ENCODE peak calls at places on chromosomes 16 and 17, in seven cellular contexts. P is body of pancreas; L is heart left ventricle; J is neuronal stem cell; O is CD8-positive, alpha-beta memory T cell; M is ovary; K is ascending aorta. R is an unnamed sample. For H3K4me1 and H3K36me3, the result is how much of the 10 kb centered on the place peaks cover.

GRCh38 chr16:2950400-2950724 is 13.7 kb upstream of the KREMEN2 start:
- DNase-seq in K (no peak), L (no peak), J (no peak), O (no peak), M (no peak), P (no peak), R (no peak)

GRCh38 chr17:36949461-36949927 is 740 bp downstream of the AATF start:
- DNase-seq in P (no peak), O (no peak), M (no peak), K (no peak), L (no peak), J (no peak), R (no peak)

GRCh38 chr17:49518346-49519078 is 23.4 kb downstream of the NGFR start:
- DNase-seq in O (no peak), M (no peak), P (no peak), L (no peak), J (no peak), K (no peak), R (no peak)

GRCh38 chr17:52517176-52517575 is 358.7 kb upstream of the CA10 start:
- DNase-seq in M (no peak), J (no peak), K (no peak), P (no peak), O (no peak), L (no peak), R (no peak)

GRCh38 chr17:16980813-16981731 is 9.2 kb upstream of the TNFRSF13B start:
- DNase-seq in O (no peak), M (no peak), P (no peak), K (no peak), J (no peak), L (no peak), R (no peak)

GRCh38 chr16:16158741-16159374 is 64.4 kb downstream of the ABCC6 start:
- DNase-seq in J (no peak), L (no peak), O (no peak), P (no peak), M (no peak), K (no peak), R (no peak)

GRCh38 chr16:53558665-53559064 is 55.7 kb upstream of the AKTIP start:
- DNase-seq in J (no peak), L (no peak), M (no peak), P (no peak), K (no peak), O (no peak), R (no peak)

GRCh38 chr17:4161560-4162221 is 18.7 kb downstream of the CYB5D2 start:
- DNase-seq in K (no peak), L (no peak), P (no peak), J (no peak), O (no peak), M (no peak), R (no peak)

GRCh38 chr16:67943619-67944503 is at the start of gene LCAT:
- DNase-seq in P (no peak), J (no peak), O (no peak), M (peak), K (peak), L (peak), R (no peak)

GRCh38 chr17:75875940-75876189 is 2.5 kb downstream of the TRIM47 start:
- DNase-seq in P (no peak), M (no peak), K (no peak), O (no peak), L (no peak), J (no peak), R (no peak)

GRCh38 chr17:27588354-27588753 is 42.6 kb upstream of the LGALS9 start:
- DNase-seq in M (no peak), K (no peak), O (peak), P (no peak), J (no peak), L (no peak), R (no peak)

GRCh38 chr16:68289621-68290329 is 21.0 kb downstream of the SLC7A6OS start:
- DNase-seq in J (no peak), O (peak), M (no peak), K (no peak), P (no peak), L (no peak), R (peak)

GRCh38 chr17:3923466-3924190 is 7.4 kb upstream of the P2RX1 start:
- DNase-seq in J (no peak), M (no peak), K (no peak), P (no peak), O (no peak), L (no peak), R (no peak)

GRCh38 chr17:80652751-80653330 is 108.2 kb downstream of the RPTOR start:
- DNase-seq in L (no peak), O (no peak), J (no peak), K (no peak), P (no peak), M (no peak), R (no peak)
- H3K27ac ChIP-seq in L (no peak), O (no peak), J (no peak), K (no peak), P (no peak), M (no peak), R (no peak)

GRCh38 chr17:77473615-77474226 is 333.0 kb downstream of the SEC14L1 start:
- DNase-seq in M (no peak), P (no peak), L (no peak), O (no peak), J (no peak), K (no peak), R (no peak)
- H3K4me1 ChIP-seq in M (half or more), P (half or more), L (half or more), O (half or more), J (half or more), K (under half), R (half or more)

GRCh38 chr16:87845213-87845612 is 24.1 kb downstream of the SLC7A5 start:
- DNase-seq in P (no peak), J (no peak), L (no peak), K (no peak), M (no peak), O (no peak), R (no peak)

GRCh38 chr16:87847785-87848675 is 21.3 kb downstream of the SLC7A5 start:
- DNase-seq in M (no peak), P (peak), L (no peak), O (no peak), K (no peak), J (no peak), R (no peak)

GRCh38 chr16:87845807-87846619 is 23.3 kb downstream of the SLC7A5 start:
- DNase-seq in L (peak), J (no peak), M (no peak), K (no peak), O (no peak), P (no peak), R (no peak)

GRCh38 chr16:87847467-87847784 is 21.9 kb downstream of the SLC7A5 start:
- DNase-seq in J (no peak), P (no peak), O (no peak), K (no peak), M (no peak), L (no peak), R (no peak)

GRCh38 chr16:87846705-87847466 is 22.4 kb downstream of the SLC7A5 start:
- DNase-seq in P (no peak), L (no peak), K (no peak), O (no peak), M (no peak), J (no peak), R (no peak)
- H3K36me3 ChIP-seq in P (under half), L (under half), K (under half), O (under half), M (under half), J (under half), R (under half)

GRCh38 chr17:47982091-47982617 is 11.2 kb downstream of the CDK5RAP3 start:
- DNase-seq in O (peak), K (no peak), L (no peak), M (no peak), J (no peak), P (no peak), R (no peak)
- H3K27ac ChIP-seq in O (peak), K (no peak), L (no peak), M (no peak), J (no peak), P (no peak), R (peak)

DNA sequence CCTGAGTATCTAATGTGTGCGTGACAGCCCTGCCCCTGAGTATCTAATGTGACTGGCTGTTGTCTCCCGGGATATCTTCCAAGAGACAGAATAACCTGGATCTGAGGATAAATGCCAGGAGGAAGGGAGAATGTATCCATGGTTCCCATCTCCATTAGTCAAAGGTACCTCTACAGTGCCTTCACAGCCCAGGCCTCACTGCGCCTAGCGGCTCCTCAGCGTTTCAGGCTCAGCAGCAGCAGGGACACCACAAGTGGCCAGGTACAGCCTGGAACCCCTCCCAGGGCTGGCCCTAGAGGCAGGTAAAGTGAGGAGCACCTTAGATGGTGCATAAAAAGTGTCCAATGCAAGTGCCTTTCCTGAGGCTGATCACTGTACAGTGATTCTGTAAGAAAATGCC is 32.0 kb downstream of the SOCS3 start:
- DNase-seq in J (no peak), O (no peak), P (no peak), L (no peak), K (no peak), M (no peak), R (no peak)
- H3K4me1 ChIP-seq in J (under half), O (under half), P (under half), L (under half), K (under half), M (under half), R (under half)

GRCh38 chr16:88809676-88810165 is 2.0 kb downstream of the APRT start:
- DNase-seq in J (no peak), L (no peak), O (no peak), K (no peak), P (no peak), M (no peak), R (no peak)
- H3K36me3 ChIP-seq in J (half or more), L (under half), O (under half), K (under half), P (under half), M (under half), R (under half)

GRCh38 chr17:33936764-33937163 is 318.3 kb upstream of the CCL2 start:
- DNase-seq in J (no peak), L (no peak), M (no peak), P (no peak), O (no peak), K (no peak), R (no peak)
- H3K27ac ChIP-seq in J (no peak), L (no peak), M (no peak), P (no peak), O (no peak), K (no peak), R (no peak)

DNA sequence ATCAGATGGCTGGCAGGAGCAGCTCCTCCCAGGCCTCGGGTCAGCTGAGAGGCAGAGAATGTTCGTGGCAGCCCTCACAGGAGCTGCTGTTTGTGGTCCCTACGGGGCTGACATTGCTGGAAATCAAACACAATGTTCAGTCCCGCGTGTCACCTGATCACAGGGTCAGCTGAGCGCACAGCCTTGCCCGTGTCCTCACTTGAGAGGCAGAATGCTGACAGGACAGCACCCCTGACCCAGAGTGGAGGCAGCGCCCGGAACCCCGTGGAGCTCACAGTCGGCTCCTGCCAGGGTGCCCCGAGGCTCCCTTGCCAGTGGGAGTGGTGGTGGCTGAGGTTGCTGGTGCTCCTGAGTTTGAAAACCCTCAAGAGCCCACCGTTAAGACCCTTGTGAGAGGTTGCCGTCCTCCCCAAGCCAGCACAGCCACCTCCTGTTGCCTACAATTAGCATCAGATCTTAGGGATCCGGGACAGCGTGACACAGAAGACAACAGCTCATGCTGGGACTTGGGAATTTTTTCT is 3.6 kb upstream of the CHMP6 start:
- DNase-seq in M (no peak), P (peak), L (peak), J (no peak), O (no peak), K (no peak), R (no peak)
- H3K4me1 ChIP-seq in M (under half), P (under half), L (under half), J (under half), O (under half), K (under half), R (under half)

GRCh38 chr16:11685844-11686618 is 17.8 kb downstream of the SNN start:
- DNase-seq in J (no peak), L (no peak), M (no peak), O (no peak), P (no peak), K (no peak), R (no peak)
- H3K36me3 ChIP-seq in J (half or more), L (half or more), M (under half), O (under half), P (under half), K (under half), R (half or more)